ENCODE peak calls at places on chromosome X, in nine cellular contexts. One of them, this sample, is unnamed.
A peak's percentile ranks its signal among the peaks of the same experiment; 100 is the strongest.

GRCh38 chrX:45295587-45295986 is 94.9 kb upstream of the DIPK2B start:
- DNase-seq in GM20000: no peak
- DNase-seq in nephron progenitor cell: peak; percentile 54
- DNase-seq in endothelial cell: no peak
- DNase-seq in tibial artery: no peak
- DNase-seq in Calu3: peak; percentile 34
- DNase-seq in uterus: no peak
- DNase-seq in glutamatergic neuron: no peak
- DNase-seq in AG04450: no peak
- DNase-seq in this sample: no peak

GRCh38 chrX:55135171-55135570 is 46.4 kb downstream of the PAGE2 start:
- DNase-seq in GM20000: no peak
- DNase-seq in nephron progenitor cell: peak; percentile 25
- DNase-seq in endothelial cell: peak; percentile 19
- DNase-seq in tibial artery: no peak
- DNase-seq in Calu3: peak; percentile 49
- DNase-seq in uterus: peak; percentile 16
- DNase-seq in glutamatergic neuron: peak; percentile 33
- DNase-seq in AG04450: no peak
- DNase-seq in this sample: peak; percentile 54

GRCh38 chrX:102708900-102709299 is 3.3 kb upstream of the GPRASP2 start:
- DNase-seq in GM20000: no peak
- DNase-seq in nephron progenitor cell: no peak
- DNase-seq in endothelial cell: no peak
- DNase-seq in tibial artery: no peak
- DNase-seq in Calu3: no peak
- DNase-seq in uterus: no peak
- DNase-seq in glutamatergic neuron: no peak
- DNase-seq in AG04450: no peak
- DNase-seq in this sample: no peak

GRCh38 chrX:21153503-21153902 is 220.7 kb upstream of the CNKSR2 start:
- DNase-seq in GM20000: no peak
- DNase-seq in nephron progenitor cell: no peak
- DNase-seq in endothelial cell: no peak
- DNase-seq in tibial artery: no peak
- DNase-seq in Calu3: no peak
- DNase-seq in uterus: peak; percentile 17
- DNase-seq in glutamatergic neuron: no peak
- DNase-seq in AG04450: no peak
- DNase-seq in this sample: no peak

GRCh38 chrX:108494416-108495095 is 54.9 kb downstream of the COL4A5 start:
- DNase-seq in GM20000: no peak
- DNase-seq in nephron progenitor cell: no peak
- DNase-seq in endothelial cell: no peak
- DNase-seq in tibial artery: no peak
- DNase-seq in Calu3: no peak
- DNase-seq in uterus: no peak
- DNase-seq in glutamatergic neuron: no peak
- DNase-seq in AG04450: no peak
- DNase-seq in this sample: no peak

GRCh38 chrX:147803948-147804347 is 107.8 kb upstream of the FMR1 start:
- DNase-seq in GM20000: peak; percentile 7
- DNase-seq in nephron progenitor cell: no peak
- DNase-seq in endothelial cell: peak; percentile 3
- DNase-seq in tibial artery: no peak
- DNase-seq in Calu3: peak; percentile 1
- DNase-seq in uterus: no peak
- DNase-seq in glutamatergic neuron: no peak
- DNase-seq in AG04450: no peak
- DNase-seq in this sample: no peak

GRCh38 chrX:136684120-136684519 is 36.2 kb downstream of the CD40LG start:
- DNase-seq in GM20000: no peak
- DNase-seq in nephron progenitor cell: no peak
- DNase-seq in endothelial cell: no peak
- DNase-seq in tibial artery: no peak
- DNase-seq in Calu3: no peak
- DNase-seq in uterus: no peak
- DNase-seq in glutamatergic neuron: no peak
- DNase-seq in AG04450: no peak
- DNase-seq in this sample: no peak

GRCh38 chrX:83771664-83772063 is 89.3 kb upstream of the CYLC1 start:
- DNase-seq in GM20000: no peak
- DNase-seq in nephron progenitor cell: no peak
- DNase-seq in endothelial cell: peak; percentile 9
- DNase-seq in tibial artery: no peak
- DNase-seq in Calu3: no peak
- DNase-seq in uterus: no peak
- DNase-seq in glutamatergic neuron: no peak
- DNase-seq in AG04450: no peak
- DNase-seq in this sample: peak; percentile 70

GRCh38 chrX:103629295-103630170 is 758 bp downstream of the TCEAL1 start:
- DNase-seq in GM20000: peak; percentile 5
- DNase-seq in nephron progenitor cell: peak; percentile 70
- DNase-seq in endothelial cell: peak; percentile 57
- DNase-seq in tibial artery: peak; percentile 80
- DNase-seq in Calu3: peak; percentile 65
- DNase-seq in uterus: peak; percentile 72
- DNase-seq in glutamatergic neuron: peak; percentile 75
- DNase-seq in AG04450: peak; percentile 20
- DNase-seq in this sample: peak; percentile 95

DNA sequence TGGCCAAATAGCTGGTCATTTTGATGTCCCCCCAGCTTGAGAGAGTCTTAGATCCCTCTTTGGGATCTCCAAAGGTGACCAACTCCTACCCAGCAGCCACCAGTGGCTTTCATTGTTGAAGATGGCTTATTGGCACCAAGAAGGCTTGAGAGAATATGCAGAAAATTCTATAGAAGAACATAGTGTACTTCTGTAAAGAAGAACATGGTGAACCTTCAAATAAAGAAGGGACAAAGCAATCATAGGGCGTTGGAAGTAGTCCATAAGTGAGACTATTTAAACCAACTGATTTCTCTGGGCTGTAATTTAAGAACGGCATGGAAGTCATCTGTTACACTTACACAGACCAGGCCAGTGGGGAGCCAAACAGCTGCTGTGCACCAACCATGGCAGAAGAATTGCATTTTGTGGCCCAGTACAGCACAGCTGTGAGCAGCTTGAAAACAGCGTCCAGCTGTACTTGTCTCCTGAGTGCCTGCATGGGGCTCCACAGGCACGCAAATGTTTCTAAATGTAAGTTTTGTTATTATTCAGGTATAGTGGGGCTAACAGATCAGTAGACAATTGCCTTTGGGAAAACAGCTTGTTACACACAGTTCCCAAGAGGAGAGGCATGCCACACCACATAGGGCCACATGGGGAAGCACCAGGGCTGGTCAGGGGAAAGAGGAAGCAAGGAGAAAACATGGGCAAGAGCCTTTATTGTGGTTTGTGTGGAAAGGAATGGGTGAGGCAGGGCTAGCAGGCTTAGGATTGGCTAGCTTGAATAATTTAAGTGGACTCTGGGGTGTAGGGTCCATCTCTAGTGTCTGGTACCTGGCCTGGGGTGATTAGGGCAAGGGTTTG is 125.0 kb downstream of the ARHGAP6 start:
- DNase-seq in GM20000: peak; percentile 18
- DNase-seq in nephron progenitor cell: no peak
- DNase-seq in endothelial cell: no peak
- DNase-seq in tibial artery: no peak
- DNase-seq in Calu3: no peak
- DNase-seq in uterus: no peak
- DNase-seq in glutamatergic neuron: no peak
- DNase-seq in AG04450: no peak
- DNase-seq in this sample: peak; percentile 44
- TF ChIP-seq CTCF in GM20000: peak; percentile 8
- TF ChIP-seq CTCF in nephron progenitor cell: no peak
- TF ChIP-seq CTCF in endothelial cell: no peak
- TF ChIP-seq CTCF in tibial artery: no peak
- TF ChIP-seq CTCF in Calu3: no peak
- TF ChIP-seq CTCF in uterus: no peak
- TF ChIP-seq CTCF in glutamatergic neuron: no peak
- TF ChIP-seq CTCF in AG04450: peak; percentile 10
- TF ChIP-seq CTCF in this sample: peak; percentile 50

GRCh38 chrX:131734621-131735020 is 190.7 kb downstream of the OR13H1 start:
- DNase-seq in GM20000: no peak
- DNase-seq in nephron progenitor cell: no peak
- DNase-seq in endothelial cell: no peak
- DNase-seq in tibial artery: no peak
- DNase-seq in Calu3: no peak
- DNase-seq in uterus: peak; percentile 73
- DNase-seq in glutamatergic neuron: no peak
- DNase-seq in AG04450: no peak
- DNase-seq in this sample: no peak
- TF ChIP-seq CTCF in GM20000: no peak
- TF ChIP-seq CTCF in nephron progenitor cell: no peak
- TF ChIP-seq CTCF in endothelial cell: no peak
- TF ChIP-seq CTCF in tibial artery: no peak
- TF ChIP-seq CTCF in Calu3: no peak
- TF ChIP-seq CTCF in uterus: no peak
- TF ChIP-seq CTCF in glutamatergic neuron: no peak
- TF ChIP-seq CTCF in AG04450: no peak
- TF ChIP-seq CTCF in this sample: no peak

DNA sequence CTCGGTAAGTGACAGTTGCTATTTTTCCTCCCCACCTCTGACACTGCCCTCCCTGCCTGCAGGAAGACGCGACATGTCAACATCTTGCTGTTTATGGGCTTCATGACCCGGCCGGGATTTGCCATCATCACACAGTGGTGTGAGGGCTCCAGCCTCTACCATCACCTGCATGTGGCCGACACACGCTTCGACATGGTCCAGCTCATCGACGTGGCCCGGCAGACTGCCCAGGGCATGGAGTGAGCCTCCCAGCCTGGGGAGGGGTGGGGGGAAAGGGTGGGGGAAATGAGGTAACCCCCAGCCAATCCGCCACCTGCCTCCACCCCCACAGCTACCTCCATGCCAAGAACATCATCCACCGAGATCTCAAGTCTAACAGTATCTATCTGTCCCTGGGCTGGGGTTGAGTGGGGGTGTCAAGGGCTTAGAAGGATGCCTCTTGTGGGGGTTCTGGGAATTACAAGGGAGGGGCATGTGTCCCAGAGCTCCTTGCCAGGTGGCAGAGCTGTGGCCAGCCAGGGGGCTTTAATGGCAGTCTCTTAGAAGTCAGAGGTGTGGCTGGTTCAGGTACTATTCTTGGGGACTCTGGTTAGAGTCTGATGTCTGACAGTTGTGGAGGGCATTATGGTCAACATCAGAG is 7.8 kb downstream of the ARAF start:
- DNase-seq in GM20000: no peak
- DNase-seq in nephron progenitor cell: peak; percentile 24
- DNase-seq in endothelial cell: no peak
- DNase-seq in tibial artery: no peak
- DNase-seq in Calu3: peak; percentile 28
- DNase-seq in uterus: no peak
- DNase-seq in glutamatergic neuron: no peak
- DNase-seq in AG04450: no peak
- DNase-seq in this sample: peak; percentile 81
- TF ChIP-seq CTCF in GM20000: peak; percentile 12
- TF ChIP-seq CTCF in nephron progenitor cell: peak; percentile 23
- TF ChIP-seq CTCF in endothelial cell: peak; percentile 31
- TF ChIP-seq CTCF in tibial artery: peak; percentile 20
- TF ChIP-seq CTCF in Calu3: peak; percentile 33
- TF ChIP-seq CTCF in uterus: no peak
- TF ChIP-seq CTCF in glutamatergic neuron: peak; percentile 35
- TF ChIP-seq CTCF in AG04450: peak; percentile 32
- TF ChIP-seq CTCF in this sample: peak; percentile 60

GRCh38 chrX:30489323-30489722 is 88.2 kb downstream of the TASL start:
- DNase-seq in GM20000: no peak
- DNase-seq in nephron progenitor cell: no peak
- DNase-seq in endothelial cell: no peak
- DNase-seq in tibial artery: no peak
- DNase-seq in Calu3: peak; percentile 24
- DNase-seq in uterus: no peak
- DNase-seq in glutamatergic neuron: no peak
- DNase-seq in AG04450: no peak
- DNase-seq in this sample: peak; percentile 50
- TF ChIP-seq CTCF in GM20000: no peak
- TF ChIP-seq CTCF in nephron progenitor cell: no peak
- TF ChIP-seq CTCF in endothelial cell: no peak
- TF ChIP-seq CTCF in tibial artery: no peak
- TF ChIP-seq CTCF in Calu3: no peak
- TF ChIP-seq CTCF in uterus: no peak
- TF ChIP-seq CTCF in glutamatergic neuron: no peak
- TF ChIP-seq CTCF in AG04450: no peak
- TF ChIP-seq CTCF in this sample: peak; percentile 70

GRCh38 chrX:98379134-98379533 is 1495.4 kb downstream of the RPA4 start:
- DNase-seq in GM20000: no peak
- DNase-seq in nephron progenitor cell: no peak
- DNase-seq in endothelial cell: no peak
- DNase-seq in tibial artery: no peak
- DNase-seq in Calu3: no peak
- DNase-seq in uterus: no peak
- DNase-seq in glutamatergic neuron: no peak
- DNase-seq in AG04450: no peak
- DNase-seq in this sample: no peak
- TF ChIP-seq CTCF in GM20000: no peak
- TF ChIP-seq CTCF in nephron progenitor cell: no peak
- TF ChIP-seq CTCF in endothelial cell: no peak
- TF ChIP-seq CTCF in tibial artery: no peak
- TF ChIP-seq CTCF in Calu3: no peak
- TF ChIP-seq CTCF in uterus: no peak
- TF ChIP-seq CTCF in glutamatergic neuron: no peak
- TF ChIP-seq CTCF in AG04450: no peak
- TF ChIP-seq CTCF in this sample: peak; percentile 64

This sample was measured in endodermal cell.